ENCODE peak calls at places on chromosomes 5 and 9, in seven cellular contexts. Q, P, F, Y, E, I and U are unnamed samples.

GRCh38 chr5:95781101-95781583 is 41.4 kb downstream of the GLRX start:
- DNase-seq in Q (no peak), P (peak), F (peak), Y (peak), E (peak), I (peak), U (no peak)

GRCh38 chr9:7439355-7439978 is 360.1 kb downstream of the DMAC1 start:
- DNase-seq in Q (peak), P (peak), F (no peak), Y (peak), E (no peak), I (no peak), U (no peak)

GRCh38 chr9:76297721-76298239 is 96.4 kb downstream of the RFK start:
- DNase-seq in Q (no peak), P (no peak), F (peak), Y (peak), E (peak), I (no peak), U (no peak)

GRCh38 chr5:154101184-154101583 is 62.4 kb downstream of the MFAP3 start:
- DNase-seq in Q (no peak), P (no peak), F (no peak), Y (no peak), E (no peak), I (no peak), U (no peak)

GRCh38 chr9:78871452-78872331 is 574.8 kb downstream of the PSAT1 start:
- DNase-seq in Q (peak), P (peak), F (no peak), Y (peak), E (no peak), I (no peak), U (peak)

GRCh38 chr5:78647411-78647818 is 1.2 kb downstream of the LHFPL2 start:
- DNase-seq in Q (no peak), P (peak), F (peak), Y (peak), E (no peak), I (peak), U (no peak)

GRCh38 chr5:11182441-11183080 is 421.5 kb upstream of the DAP start:
- DNase-seq in Q (no peak), P (peak), F (no peak), Y (peak), E (no peak), I (no peak), U (no peak)

GRCh38 chr5:102826629-102827028 is 71.5 kb downstream of the PAM start:
- DNase-seq in Q (no peak), P (peak), F (no peak), Y (no peak), E (no peak), I (no peak), U (no peak)

GRCh38 chr5:123035320-123035949 is 1.1 kb downstream of the PPIC start:
- DNase-seq in Q (no peak), P (peak), F (peak), Y (peak), E (no peak), I (peak), U (no peak)

GRCh38 chr5:80755634-80756033 is 100.9 kb upstream of the DHFR start:
- DNase-seq in Q (no peak), P (no peak), F (no peak), Y (no peak), E (no peak), I (no peak), U (no peak)

GRCh38 chr5:173237821-173238220 is 2.8 kb upstream of the NKX2-5 start:
- DNase-seq in Q (no peak), P (no peak), F (no peak), Y (no peak), E (no peak), I (no peak), U (no peak)

GRCh38 chr9:108477538-108478006 is 378.2 kb downstream of the ACTL7B start:
- DNase-seq in Q (peak), P (no peak), F (no peak), Y (peak), E (no peak), I (peak), U (no peak)

GRCh38 chr5:41414598-41414997 is 95.8 kb downstream of the PLCXD3 start:
- DNase-seq in Q (peak), P (no peak), F (no peak), Y (peak), E (no peak), I (no peak), U (peak)

GRCh38 chr5:80072103-80073073 is 37.2 kb downstream of the THBS4 start:
- DNase-seq in Q (no peak), P (no peak), F (no peak), Y (peak), E (no peak), I (no peak), U (no peak)

GRCh38 chr5:125006011-125006685 is 259.7 kb upstream of the ZNF608 start:
- DNase-seq in Q (no peak), P (peak), F (no peak), Y (no peak), E (no peak), I (no peak), U (no peak)

GRCh38 chr9:112308576-112308975 is 24.8 kb downstream of the PTBP3 start:
- DNase-seq in Q (no peak), P (peak), F (no peak), Y (peak), E (no peak), I (no peak), U (no peak)

GRCh38 chr5:168292783-168293696 is 1.6 kb downstream of the WWC1 start:
- DNase-seq in Q (no peak), P (no peak), F (no peak), Y (no peak), E (no peak), I (no peak), U (no peak)
- H3K4me3 ChIP-seq in Q (peak), P (peak), F (peak), Y (peak), E (peak), I (no peak), U (peak)

DNA sequence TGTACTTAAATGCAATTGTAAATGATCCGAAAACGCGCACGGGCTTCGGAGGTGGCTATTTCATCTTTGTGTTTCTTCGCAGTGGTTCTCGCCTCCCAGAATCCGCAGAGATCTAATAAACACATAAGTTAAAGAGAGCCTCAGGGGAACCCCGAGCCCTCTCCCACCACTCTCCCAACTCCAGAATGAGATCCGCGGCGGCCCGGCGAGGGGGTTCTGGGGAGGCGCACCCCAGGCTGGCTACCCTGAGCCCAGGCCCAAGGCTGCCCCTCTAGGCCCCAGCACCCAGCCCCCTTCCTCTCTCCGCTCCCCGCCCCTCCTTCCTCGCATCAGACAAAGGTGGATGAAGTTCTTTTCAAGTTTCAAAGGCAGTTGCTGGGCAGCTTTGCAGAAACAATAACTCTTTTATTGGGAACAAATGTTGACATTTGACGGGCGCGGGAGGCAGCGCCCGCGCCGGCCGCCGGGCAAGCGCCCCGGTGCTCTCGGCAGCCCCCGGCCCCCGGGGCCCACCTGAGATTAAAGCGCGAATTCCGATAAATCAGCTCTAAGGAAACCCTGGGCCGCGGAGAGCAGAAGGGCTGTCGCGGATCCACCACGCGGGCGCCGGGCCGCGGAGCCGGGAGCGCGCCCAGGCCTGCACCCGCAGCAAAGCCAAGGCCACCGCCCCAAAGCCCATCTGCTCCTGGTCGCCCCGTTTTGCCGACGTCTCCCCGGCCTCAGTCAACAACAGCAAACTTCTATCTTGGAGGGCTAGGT is 8.4 kb downstream of the IRX2 start:
- DNase-seq in Q (no peak), P (no peak), F (no peak), Y (no peak), E (no peak), I (no peak), U (no peak)
- H3K4me3 ChIP-seq in Q (no peak), P (no peak), F (no peak), Y (no peak), E (no peak), I (no peak), U (peak)

DNA sequence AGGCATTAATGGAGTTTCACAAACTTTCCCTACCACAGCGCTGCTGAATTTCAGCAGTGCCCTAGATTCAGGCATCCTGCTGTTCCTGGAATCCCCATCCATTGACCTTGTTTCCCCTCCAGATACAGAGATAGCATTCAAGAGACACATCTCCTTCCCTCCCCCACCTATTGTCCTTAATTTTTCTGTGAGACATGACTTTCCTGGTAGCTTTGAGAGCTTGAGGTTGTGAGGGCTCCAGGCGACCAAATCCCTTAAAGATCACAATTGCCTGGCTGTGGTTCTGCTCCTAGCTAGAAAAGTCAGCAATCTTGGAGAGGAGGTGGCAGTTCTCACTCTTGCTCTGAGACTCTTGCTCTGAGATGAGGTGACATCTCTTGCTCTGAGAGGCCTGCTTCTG is 48.0 kb downstream of the PRR16 start:
- DNase-seq in Q (no peak), P (peak), F (no peak), Y (no peak), E (no peak), I (no peak), U (no peak)
- H3K4me3 ChIP-seq in Q (no peak), P (no peak), F (no peak), Y (no peak), E (no peak), I (no peak), U (no peak)

GRCh38 chr9:16221822-16222547 is 648.5 kb downstream of the BNC2 start:
- DNase-seq in Q (no peak), P (no peak), F (no peak), Y (no peak), E (no peak), I (no peak), U (no peak)
- H3K4me3 ChIP-seq in Q (no peak), P (no peak), F (no peak), Y (no peak), E (no peak), I (no peak), U (no peak)

DNA sequence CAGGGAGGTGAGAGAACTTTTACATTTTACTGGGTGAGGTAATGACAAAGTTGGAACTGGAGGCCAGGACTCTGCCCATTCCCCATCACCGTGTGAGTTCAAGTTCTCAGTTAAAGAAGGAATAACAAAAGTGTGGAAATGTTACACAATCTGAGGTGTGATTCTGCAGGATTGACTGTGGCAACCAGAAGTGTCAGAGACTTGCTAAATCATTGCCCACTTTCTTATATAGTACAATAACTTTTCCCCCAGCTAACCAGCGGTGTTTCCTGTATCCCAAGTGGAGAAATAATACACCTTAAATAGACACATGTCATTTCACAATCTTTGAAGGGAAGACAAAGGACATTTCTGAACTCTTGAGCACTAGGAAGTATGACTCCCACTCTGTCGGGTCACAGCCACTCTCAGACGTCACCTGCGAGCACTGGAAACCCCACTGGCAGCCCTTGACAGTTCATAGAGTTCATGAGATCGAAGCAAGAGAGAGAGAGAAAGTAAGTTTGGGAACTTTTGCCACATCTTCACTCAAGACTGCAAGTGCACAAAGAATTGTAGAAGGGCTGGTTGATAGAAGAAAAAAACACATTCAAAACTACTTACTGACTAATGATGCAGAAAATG is 28.4 kb downstream of the PAX5 start:
- DNase-seq in Q (no peak), P (no peak), F (no peak), Y (no peak), E (no peak), I (no peak), U (no peak)
- H3K4me3 ChIP-seq in Q (no peak), P (no peak), F (no peak), Y (no peak), E (no peak), I (no peak), U (no peak)